ENCODE peak calls at places on chromosomes 2 and 18, in six cellular contexts. N is HepG2, P is A549, U is endothelial cell of umbilical vein, W is K562, S is GM12878. A is an unnamed sample.

GRCh38 chr18:7174359-7175107 is 56.4 kb upstream of the LRRC30 start:
- DNase-seq in N (peak), P (no peak), U (no peak), W (no peak), S (no peak), A (peak)

GRCh38 chr18:21997207-21998143 is 171.9 kb upstream of the GATA6 start:
- DNase-seq in N (peak), P (peak), U (peak), W (peak), S (peak), A (peak)

GRCh38 chr2:33302348-33302747 is 174.1 kb upstream of the RASGRP3 start:
- DNase-seq in N (no peak), P (no peak), U (no peak), W (no peak), S (no peak), A (no peak)

GRCh38 chr2:72291059-72291458 is 143.4 kb upstream of the CYP26B1 start:
- DNase-seq in N (no peak), P (peak), U (peak), W (no peak), S (no peak), A (no peak)

GRCh38 chr2:53575606-53576360 is 191.8 kb upstream of the CHAC2 start:
- DNase-seq in N (no peak), P (no peak), U (no peak), W (no peak), S (no peak), A (no peak)

GRCh38 chr2:133591164-133591563 is 22.9 kb upstream of the NCKAP5 start:
- DNase-seq in N (no peak), P (no peak), U (peak), W (no peak), S (no peak), A (no peak)

GRCh38 chr2:178361588-178361987 is 89.4 kb downstream of the PRKRA start:
- DNase-seq in N (no peak), P (no peak), U (no peak), W (no peak), S (no peak), A (no peak)

GRCh38 chr2:160566717-160567116 is 73.1 kb upstream of the RBMS1 start:
- DNase-seq in N (no peak), P (no peak), U (no peak), W (no peak), S (no peak), A (peak)

GRCh38 chr2:127361929-127362328 is 25.8 kb downstream of the MAP3K2 start:
- DNase-seq in N (no peak), P (no peak), U (no peak), W (no peak), S (no peak), A (no peak)

GRCh38 chr2:198309081-198309480 is 504.7 kb downstream of the PLCL1 start:
- DNase-seq in N (no peak), P (no peak), U (no peak), W (no peak), S (no peak), A (no peak)

GRCh38 chr2:74513605-74514367 is 464 bp upstream of the TLX2 start:
- DNase-seq in N (no peak), P (no peak), U (peak), W (no peak), S (no peak), A (no peak)

DNA sequence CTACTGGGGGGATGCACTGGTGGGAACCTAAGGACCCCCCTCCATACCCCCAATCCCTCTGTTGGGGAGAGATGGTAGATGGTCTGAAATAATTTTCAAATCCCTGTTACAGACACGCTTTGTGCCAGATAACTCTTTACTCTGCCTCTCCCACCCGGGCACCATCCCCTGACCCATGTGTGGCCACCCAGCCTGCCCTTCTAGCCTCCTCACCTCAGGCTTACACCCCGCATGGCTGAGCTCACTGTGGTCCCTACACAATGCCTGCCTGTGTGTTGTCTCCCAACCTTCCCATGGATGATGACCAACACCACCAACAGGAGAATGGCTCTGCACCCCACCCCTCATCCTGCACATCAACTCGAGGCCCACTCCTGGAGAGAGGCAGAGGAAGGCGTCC is 15.0 kb downstream of the SPEG start:
- DNase-seq in N (no peak), P (no peak), U (no peak), W (no peak), S (no peak), A (no peak)
- H3K4me3 ChIP-seq in N (no peak), P (no peak), U (no peak), W (no peak), S (no peak), A (no peak)

DNA sequence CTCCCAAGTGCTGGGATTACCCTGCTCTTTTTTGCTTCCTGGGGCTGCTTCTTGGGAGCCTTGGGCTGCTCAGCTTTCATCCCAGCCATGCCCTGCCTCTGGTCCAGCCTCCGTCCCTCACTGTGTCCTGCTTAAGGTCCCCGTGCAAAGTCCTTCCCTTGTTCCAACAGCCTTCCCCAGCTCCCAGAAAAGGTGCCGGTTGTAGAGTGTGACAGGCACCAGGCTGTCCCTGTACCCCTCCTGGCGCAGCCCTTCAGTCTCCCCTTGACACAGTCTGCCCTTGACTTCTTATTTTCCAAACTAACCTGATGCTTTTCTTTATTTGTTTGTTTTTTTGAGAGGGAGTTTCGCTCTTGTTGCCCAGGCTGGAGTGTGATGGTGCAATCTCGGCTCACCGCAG is 20.1 kb upstream of the ALPI start:
- DNase-seq in N (no peak), P (no peak), U (no peak), W (no peak), S (no peak), A (no peak)
- TF ChIP-seq MYC in N (no peak), P (no peak), U (no peak), W (no peak), S (no peak), A (no peak)

DNA sequence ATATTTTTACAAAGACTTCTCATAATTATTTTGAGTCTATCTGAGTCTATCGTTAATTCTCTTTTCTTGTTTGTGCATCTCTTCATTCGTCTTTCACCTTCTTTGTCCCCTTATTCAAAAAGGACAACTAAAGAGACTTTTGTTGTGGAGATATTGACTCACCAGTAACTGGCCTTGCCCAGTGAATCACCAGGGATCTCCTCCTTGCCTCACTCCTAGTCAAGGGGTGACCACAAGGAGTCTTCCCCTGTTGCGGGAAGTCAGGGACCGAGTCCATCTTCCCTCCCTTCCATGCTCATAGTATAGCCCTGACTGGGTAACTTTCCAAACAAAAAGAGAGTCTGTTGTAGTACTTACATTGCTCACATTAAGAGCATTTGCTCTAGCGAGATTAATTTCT is 158.9 kb downstream of the NEB start:
- DNase-seq in N (no peak), P (no peak), U (no peak), W (no peak), S (no peak), A (no peak)
- TF ChIP-seq CTCF in N (no peak), P (no peak), U (no peak), W (no peak), S (no peak), A (no peak)

GRCh38 chr2:233840520-233840919 is 13.8 kb downstream of the HJURP start:
- DNase-seq in N (no peak), P (no peak), U (no peak), W (no peak), S (no peak), A (no peak)
- H3K4me3 ChIP-seq in N (no peak), P (no peak), U (no peak), W (no peak), S (no peak), A (no peak)

GRCh38 chr2:109448946-109449788 is 164.6 kb downstream of the SEPTIN10 start:
- DNase-seq in N (no peak), P (peak), U (no peak), W (no peak), S (no peak), A (peak)
- TF ChIP-seq MYC in N (no peak), P (no peak), U (no peak), W (no peak), S (no peak), A (no peak)

GRCh38 chr18:52652451-52652850 is 312.5 kb downstream of the DCC start:
- DNase-seq in N (no peak), P (no peak), U (no peak), W (no peak), S (no peak), A (no peak)
- TF ChIP-seq CTCF in N (no peak), P (no peak), U (no peak), W (no peak), S (no peak), A (no peak)

GRCh38 chr2:98469862-98470544 is 25.3 kb downstream of the INPP4A start:
- DNase-seq in N (no peak), P (no peak), U (no peak), W (no peak), S (no peak), A (no peak)

GRCh38 chr2:98465456-98466201 is 21.0 kb downstream of the INPP4A start:
- DNase-seq in N (no peak), P (no peak), U (peak), W (peak), S (peak), A (peak)

GRCh38 chr2:98467082-98467536 is 22.5 kb downstream of the INPP4A start:
- DNase-seq in N (no peak), P (no peak), U (no peak), W (no peak), S (no peak), A (peak)

GRCh38 chr2:98468621-98469236 is 24.1 kb downstream of the INPP4A start:
- DNase-seq in N (no peak), P (no peak), U (no peak), W (no peak), S (peak), A (peak)

DNA sequence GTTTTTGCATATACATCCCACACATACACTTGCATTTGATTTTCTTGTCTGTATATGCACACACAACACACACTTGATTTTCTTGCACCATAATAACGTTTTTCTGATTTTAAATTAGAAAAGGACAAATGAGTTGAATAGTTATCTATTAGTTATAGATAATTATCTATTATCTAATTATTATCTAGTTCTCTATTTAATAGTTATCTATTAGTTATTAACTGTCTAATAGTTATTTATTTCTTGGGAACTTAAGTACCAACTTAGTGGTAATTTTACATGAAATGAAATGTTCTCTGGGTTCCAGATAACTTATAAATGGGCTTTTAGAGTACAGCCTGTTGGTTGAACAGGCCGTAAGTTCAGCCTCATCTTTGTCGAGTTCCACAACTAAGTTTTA is 23.0 kb downstream of the INPP4A start:
- DNase-seq in N (no peak), P (no peak), U (no peak), W (no peak), S (no peak), A (no peak)
- H3K4me3 ChIP-seq in N (no peak), P (no peak), U (no peak), W (no peak), S (peak), A (no peak)

GRCh38 chr2:64470921-64471320 is 17.0 kb downstream of the LGALSL start:
- DNase-seq in N (no peak), P (no peak), U (no peak), W (no peak), S (no peak), A (no peak)

GRCh38 chr2:64477037-64477436 is 23.1 kb downstream of the LGALSL start:
- DNase-seq in N (no peak), P (no peak), U (no peak), W (no peak), S (no peak), A (no peak)

GRCh38 chr2:64478036-64478435 is 24.1 kb downstream of the LGALSL start:
- DNase-seq in N (no peak), P (no peak), U (no peak), W (no peak), S (no peak), A (no peak)

GRCh38 chr2:64471616-64472015 is 17.7 kb downstream of the LGALSL start:
- DNase-seq in N (no peak), P (no peak), U (no peak), W (no peak), S (no peak), A (no peak)

GRCh38 chr2:64474200-64474630 is 20.3 kb downstream of the LGALSL start:
- DNase-seq in N (no peak), P (no peak), U (no peak), W (no peak), S (no peak), A (peak)
- TF ChIP-seq MYC in N (no peak), P (no peak), U (no peak), W (no peak), S (no peak), A (no peak)

GRCh38 chr2:120278901-120279300 is 26.2 kb downstream of the RALB start:
- DNase-seq in N (no peak), P (no peak), U (no peak), W (no peak), S (no peak), A (no peak)

GRCh38 chr2:120287183-120288015 is 34.7 kb downstream of the RALB start:
- DNase-seq in N (no peak), P (peak), U (no peak), W (no peak), S (peak), A (peak)

GRCh38 chr2:120288016-120288373 is 35.3 kb downstream of the RALB start:
- DNase-seq in N (no peak), P (no peak), U (no peak), W (no peak), S (no peak), A (no peak)

GRCh38 chr2:120279708-120280107 is 27.1 kb downstream of the RALB start:
- DNase-seq in N (no peak), P (no peak), U (no peak), W (no peak), S (no peak), A (peak)

DNA sequence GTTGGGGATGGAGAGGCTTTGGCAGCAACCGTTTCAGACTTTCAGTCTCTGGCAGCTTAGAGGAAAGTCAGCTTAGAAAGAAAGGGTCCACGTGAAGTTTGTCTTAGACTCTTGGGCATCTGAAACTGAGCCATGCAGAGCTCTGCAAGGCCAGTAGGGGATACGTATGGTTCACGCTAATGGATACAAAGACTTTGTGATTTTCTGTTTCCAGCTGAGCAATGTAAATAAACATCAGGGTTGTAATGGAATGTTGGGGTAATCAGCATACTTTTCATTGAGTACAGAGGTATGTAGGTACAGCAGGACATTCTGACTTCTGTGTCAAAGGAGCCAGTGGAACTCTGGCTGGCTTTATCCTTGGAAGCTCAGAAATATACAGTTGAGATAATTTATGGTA is 31.0 kb downstream of the RALB start:
- DNase-seq in N (peak), P (peak), U (no peak), W (no peak), S (no peak), A (no peak)
- TF ChIP-seq CTCF in N (peak), P (no peak), U (no peak), W (no peak), S (peak), A (peak)

GRCh38 chr18:75544496-75544895 is 117.0 kb upstream of the SMIM21 start:
- DNase-seq in N (no peak), P (no peak), U (no peak), W (no peak), S (no peak), A (no peak)

GRCh38 chr18:75533954-75534353 is 106.5 kb upstream of the SMIM21 start:
- DNase-seq in N (no peak), P (no peak), U (no peak), W (no peak), S (no peak), A (no peak)

GRCh38 chr18:75544051-75544481 is 116.6 kb upstream of the SMIM21 start:
- DNase-seq in N (no peak), P (no peak), U (no peak), W (no peak), S (no peak), A (no peak)

GRCh38 chr18:75538727-75539126 is 111.2 kb upstream of the SMIM21 start:
- DNase-seq in N (no peak), P (no peak), U (no peak), W (no peak), S (no peak), A (no peak)
- H3K4me3 ChIP-seq in N (no peak), P (no peak), U (no peak), W (no peak), S (no peak), A (no peak)

A was measured in NB4.